ENCODE peak calls at places on chromosomes 12 and 14, in five cellular contexts. J is hepatocyte, X is heart right ventricle, G is lung, N is HFFc6. Q is an unnamed sample.

GRCh38 chr14:73887704-73888459 is 1.2 kb downstream of the ZNF410 start:
- DNase-seq in J (no peak), X (no peak), G (no peak), N (no peak), Q (no peak)

GRCh38 chr14:103056322-103057027 is 874 bp downstream of the CDC42BPB start:
- DNase-seq in J (peak), X (peak), G (peak), N (peak), Q (peak)

GRCh38 chr12:2082321-2082720 is 29.5 kb downstream of the CACNA1C start:
- DNase-seq in J (no peak), X (no peak), G (no peak), N (no peak), Q (no peak)

GRCh38 chr12:92745874-92746553 is 43.2 kb downstream of the PLEKHG7 start:
- DNase-seq in J (peak), X (peak), G (peak), N (peak), Q (peak)

GRCh38 chr14:90759370-90760054 is 56.7 kb downstream of the TTC7B start:
- DNase-seq in J (no peak), X (no peak), G (no peak), N (no peak), Q (no peak)

GRCh38 chr14:52360831-52361230 is 46.7 kb downstream of the PTGER2 start:
- DNase-seq in J (peak), X (no peak), G (no peak), N (no peak), Q (no peak)

GRCh38 chr14:50380455-50380854 is 16.2 kb downstream of the CDKL1 start:
- DNase-seq in J (no peak), X (no peak), G (no peak), N (no peak), Q (no peak)

GRCh38 chr12:93638954-93639353 is 38.2 kb upstream of the CRADD start:
- DNase-seq in J (no peak), X (no peak), G (no peak), N (no peak), Q (no peak)

DNA sequence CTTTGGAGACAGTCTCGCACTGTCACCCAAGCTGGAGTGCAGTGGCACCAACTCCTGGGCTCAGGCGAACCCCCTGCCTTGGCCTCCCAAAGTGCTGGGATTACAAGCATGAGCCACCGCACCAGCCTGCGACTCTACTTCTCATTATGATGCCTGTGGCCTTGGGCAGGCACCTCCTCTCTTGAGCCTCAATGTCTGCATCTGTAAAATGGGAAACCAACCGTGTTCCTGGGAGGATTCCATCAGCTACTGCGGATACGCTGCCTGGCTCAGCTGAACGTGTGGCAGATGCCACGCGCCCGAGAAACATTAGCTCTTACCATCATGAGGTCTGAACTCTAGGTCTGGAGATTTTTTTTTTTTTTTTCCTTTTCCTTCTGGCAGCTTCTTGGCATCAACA is 5.8 kb downstream of the TESC start:
- DNase-seq in J (no peak), X (no peak), G (no peak), N (no peak), Q (no peak)
- TF ChIP-seq CTCF in J (no peak), X (no peak), G (no peak), N (no peak), Q (no peak)

DNA sequence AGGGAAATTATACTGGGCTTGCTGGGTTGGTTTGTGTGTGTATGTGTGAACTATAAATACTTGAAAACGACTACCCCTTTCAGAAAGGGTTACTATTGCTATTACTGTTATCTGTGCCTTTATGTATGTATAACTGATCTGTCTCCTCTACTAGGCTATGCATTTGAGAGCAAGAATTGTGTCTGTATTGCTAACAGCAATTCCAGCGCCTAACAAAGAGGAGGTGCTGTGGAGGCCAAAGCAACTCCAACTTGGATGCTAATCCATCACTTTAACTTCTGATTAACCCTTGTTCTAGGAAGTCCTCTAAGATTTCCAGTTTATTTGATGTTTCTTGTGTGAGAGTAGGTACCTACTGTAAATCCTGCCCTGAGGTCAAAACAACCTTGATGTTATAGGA is 313.9 kb downstream of the PCNX1 start:
- DNase-seq in J (no peak), X (no peak), G (no peak), N (no peak), Q (no peak)
- TF ChIP-seq CTCF in J (no peak), X (no peak), G (no peak), N (no peak), Q (no peak)

GRCh38 chr12:51717325-51717925 is 126.4 kb downstream of the SCN8A start:
- DNase-seq in J (no peak), X (no peak), G (no peak), N (peak), Q (no peak)

GRCh38 chr12:51726931-51727330 is 121.6 kb downstream of the FIGNL2 start:
- DNase-seq in J (no peak), X (no peak), G (no peak), N (no peak), Q (no peak)

GRCh38 chr12:51722387-51722786 is 126.1 kb downstream of the FIGNL2 start:
- DNase-seq in J (no peak), X (no peak), G (no peak), N (no peak), Q (no peak)

GRCh38 chr12:51721281-51721940 is 127.1 kb downstream of the FIGNL2 start:
- DNase-seq in J (peak), X (peak), G (peak), N (no peak), Q (no peak)
- TF ChIP-seq CTCF in J (no peak), X (no peak), G (no peak), N (no peak), Q (no peak)

GRCh38 chr14:20935303-20935984 is 19.8 kb upstream of the RNASE2 start:
- DNase-seq in J (no peak), X (no peak), G (no peak), N (no peak), Q (no peak)

GRCh38 chr14:20934148-20934762 is 21.0 kb upstream of the RNASE2 start:
- DNase-seq in J (peak), X (peak), G (no peak), N (no peak), Q (peak)
- TF ChIP-seq CTCF in J (peak), X (peak), G (no peak), N (peak), Q (no peak)

DNA sequence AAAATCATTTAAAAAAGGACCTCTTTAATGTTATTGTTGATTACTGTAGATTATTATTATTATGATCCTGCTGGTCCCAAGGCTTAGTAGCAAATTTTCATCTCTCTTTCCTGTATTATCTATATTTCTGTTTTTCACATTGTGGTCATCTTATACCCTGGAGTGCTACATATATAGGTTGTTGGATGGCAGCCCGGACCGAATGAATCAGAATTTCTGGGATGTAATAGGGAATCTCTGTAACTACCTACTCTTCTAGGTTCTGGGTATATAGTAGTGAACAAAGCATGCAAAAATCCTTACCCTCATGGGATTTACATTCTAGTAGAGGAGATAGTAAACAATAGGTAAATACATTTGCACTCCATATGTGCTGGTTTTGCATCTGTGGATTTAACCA is 31.4 kb downstream of the NUBPL start:
- DNase-seq in J (no peak), X (no peak), G (no peak), N (no peak), Q (no peak)
- TF ChIP-seq CTCF in J (no peak), X (no peak), G (no peak), N (no peak), Q (no peak)

DNA sequence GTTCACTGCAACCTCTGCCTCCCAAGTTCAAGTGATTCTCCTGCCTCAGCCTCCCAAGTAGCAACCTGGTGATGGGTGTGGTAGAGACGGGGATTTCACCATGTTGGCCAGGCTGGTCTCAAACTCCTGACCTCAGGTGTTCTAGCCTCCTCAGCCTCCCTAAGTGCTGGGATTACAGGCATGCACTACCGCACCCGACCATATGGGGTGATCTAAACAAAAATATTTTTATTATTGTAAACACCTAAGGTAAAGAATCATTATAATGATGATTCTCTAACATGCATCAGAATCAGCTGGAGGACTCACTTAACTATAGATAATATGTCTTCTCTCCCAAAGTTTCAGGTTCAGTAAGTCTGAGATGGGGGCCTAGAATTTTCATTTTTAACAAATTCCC is 96.2 kb upstream of the ALG10 start:
- DNase-seq in J (no peak), X (no peak), G (no peak), N (no peak), Q (no peak)
- TF ChIP-seq CTCF in J (no peak), X (no peak), G (no peak), N (peak), Q (no peak)

DNA sequence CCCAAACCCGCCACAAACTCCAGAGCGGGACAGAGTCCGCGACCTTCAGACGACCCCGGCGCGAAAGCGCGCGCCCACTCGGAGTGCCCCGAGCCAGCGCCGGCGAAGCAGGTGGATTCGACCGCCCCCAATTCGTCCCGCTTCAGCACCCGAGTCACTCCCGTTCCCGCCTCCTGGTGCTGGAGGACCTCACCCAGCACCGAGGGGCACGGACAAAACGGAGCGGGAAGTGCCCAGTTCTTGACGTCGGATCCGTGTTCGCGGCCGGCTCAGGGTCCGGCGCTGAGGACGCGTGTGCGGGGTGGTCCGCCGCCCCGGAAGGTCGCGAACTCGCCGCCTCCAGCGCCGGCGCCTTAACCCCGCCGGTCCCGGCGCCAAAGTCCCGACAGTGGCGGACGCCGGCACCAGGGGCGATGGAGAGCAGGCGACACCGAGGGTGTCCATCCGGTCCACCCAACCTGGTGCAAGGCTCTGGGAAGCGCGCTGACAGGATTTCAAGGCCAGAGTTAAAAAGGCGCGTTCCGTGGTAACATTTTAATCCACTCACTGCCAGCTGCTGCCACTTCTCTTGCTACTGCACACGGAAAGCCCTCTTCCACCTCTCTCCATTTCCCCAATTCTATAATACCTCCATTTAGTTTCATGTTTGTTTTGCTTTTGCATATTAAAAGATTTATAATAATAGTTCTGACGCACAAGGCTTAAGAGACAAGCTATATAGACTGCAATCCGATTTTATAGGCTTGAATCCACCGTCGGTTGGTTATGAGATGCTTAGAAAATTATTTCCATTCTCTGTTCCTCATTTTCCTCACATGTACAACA is 240.0 kb upstream of the CPNE8 start:
- DNase-seq in J (peak), X (peak), G (no peak), N (no peak), Q (no peak)
- TF ChIP-seq CTCF in J (peak), X (peak), G (peak), N (no peak), Q (no peak)

GRCh38 chr12:76685246-76685678 is 78.7 kb upstream of the ZDHHC17 start:
- DNase-seq in J (peak), X (peak), G (no peak), N (peak), Q (no peak)

GRCh38 chr12:76694369-76694768 is 69.5 kb upstream of the ZDHHC17 start:
- DNase-seq in J (no peak), X (no peak), G (no peak), N (no peak), Q (no peak)

GRCh38 chr12:76688001-76688400 is 75.9 kb upstream of the ZDHHC17 start:
- DNase-seq in J (no peak), X (no peak), G (no peak), N (peak), Q (no peak)

GRCh38 chr12:76690916-76691700 is 72.8 kb upstream of the ZDHHC17 start:
- DNase-seq in J (no peak), X (no peak), G (no peak), N (no peak), Q (no peak)

GRCh38 chr12:76688627-76689026 is 75.3 kb upstream of the ZDHHC17 start:
- DNase-seq in J (no peak), X (no peak), G (no peak), N (no peak), Q (no peak)
- TF ChIP-seq CTCF in J (peak), X (no peak), G (no peak), N (peak), Q (peak)

Q was measured in Calu3.